ENCODE peak calls at places on chromosomes 16 and 17, in five cellular contexts. T is BJ, V is fibroblast of lung, G is cardiac muscle cell, P is RWPE1. W is an unnamed sample.

GRCh38 chr17:75654176-75654575 is 12.8 kb downstream of the RECQL5 start:
- DNase-seq in G (peak; percentile 15), P (no peak), V (no peak), T (no peak), W (no peak)

GRCh38 chr17:65115721-65116312 is 21.4 kb upstream of the RGS9 start:
- DNase-seq in P (no peak), T (no peak), V (no peak), G (no peak), W (no peak)

GRCh38 chr17:73068322-73069153 is 23.9 kb downstream of the SLC39A11 start:
- DNase-seq in P (peak; percentile 42), T (peak; percentile 40), G (peak; percentile 62), V (peak; percentile 90), W (peak; percentile 19)

GRCh38 chr16:66273644-66274334 is 92.7 kb upstream of the CDH5 start:
- DNase-seq in V (peak; percentile 61), P (no peak), T (no peak), G (peak; percentile 52), W (no peak)

GRCh38 chr17:37820313-37821024 is 75.6 kb upstream of the HNF1B start:
- DNase-seq in P (no peak), V (peak; percentile 22), T (no peak), G (no peak), W (no peak)

GRCh38 chr17:21528031-21528684 is 152.0 kb downstream of the KCNJ12 start:
- DNase-seq in G (no peak), P (no peak), T (no peak), V (no peak), W (no peak)

GRCh38 chr17:46972346-46972745 is 6.7 kb downstream of the RPRML start:
- DNase-seq in G (no peak), V (no peak), T (no peak), P (no peak), W (no peak)

GRCh38 chr16:16830973-16831372 is 452.0 kb downstream of the NPIPA7 start:
- DNase-seq in V (no peak), T (no peak), P (no peak), G (no peak), W (no peak)

GRCh38 chr17:2794116-2794803 is 2.0 kb upstream of the RAP1GAP2 start:
- DNase-seq in T (no peak), P (no peak), G (no peak), V (no peak), W (no peak)

GRCh38 chr16:50917941-50918340 is 176.1 kb downstream of the CYLD start:
- DNase-seq in T (no peak), P (no peak), V (no peak), G (no peak), W (no peak)

GRCh38 chr16:28592511-28592910 is 4.3 kb downstream of the SULT1A2 start:
- DNase-seq in V (no peak), P (no peak), G (no peak), T (no peak), W (no peak)

GRCh38 chr16:28596840-28597691 is at the start of gene SULT1A2:
- DNase-seq in P (peak; percentile 30), V (peak; percentile 18), G (peak; percentile 56), T (no peak), W (peak; percentile 59)

GRCh38 chr16:28592979-28593553 is 3.8 kb downstream of the SULT1A2 start:
- DNase-seq in T (no peak), G (no peak), V (no peak), P (no peak), W (no peak)

GRCh38 chr16:28596115-28596630 is 677 bp downstream of the SULT1A2 start:
- DNase-seq in T (no peak), G (peak; percentile 34), V (no peak), P (no peak), W (no peak)

GRCh38 chr16:28597692-28598261 is 927 bp upstream of the SULT1A2 start:
- DNase-seq in T (no peak), V (no peak), P (no peak), G (no peak), W (peak; percentile 28)
- TF ChIP-seq CTCF in T (peak; percentile 6), V (no peak), P (no peak), G (no peak), W (no peak)

GRCh38 chr16:19560078-19560477 is 4.6 kb downstream of the VPS35L start:
- DNase-seq in V (no peak), P (no peak), T (no peak), G (no peak), W (no peak)

GRCh38 chr16:19559242-19559910 is 3.9 kb downstream of the VPS35L start:
- DNase-seq in V (peak; percentile 51), G (peak; percentile 77), P (peak; percentile 38), T (no peak), W (peak; percentile 10)

GRCh38 chr16:19555186-19555937 is at the start of gene VPS35L:
- DNase-seq in V (peak; percentile 98), P (peak; percentile 91), T (peak; percentile 94), G (peak; percentile 100), W (peak; percentile 98)

DNA sequence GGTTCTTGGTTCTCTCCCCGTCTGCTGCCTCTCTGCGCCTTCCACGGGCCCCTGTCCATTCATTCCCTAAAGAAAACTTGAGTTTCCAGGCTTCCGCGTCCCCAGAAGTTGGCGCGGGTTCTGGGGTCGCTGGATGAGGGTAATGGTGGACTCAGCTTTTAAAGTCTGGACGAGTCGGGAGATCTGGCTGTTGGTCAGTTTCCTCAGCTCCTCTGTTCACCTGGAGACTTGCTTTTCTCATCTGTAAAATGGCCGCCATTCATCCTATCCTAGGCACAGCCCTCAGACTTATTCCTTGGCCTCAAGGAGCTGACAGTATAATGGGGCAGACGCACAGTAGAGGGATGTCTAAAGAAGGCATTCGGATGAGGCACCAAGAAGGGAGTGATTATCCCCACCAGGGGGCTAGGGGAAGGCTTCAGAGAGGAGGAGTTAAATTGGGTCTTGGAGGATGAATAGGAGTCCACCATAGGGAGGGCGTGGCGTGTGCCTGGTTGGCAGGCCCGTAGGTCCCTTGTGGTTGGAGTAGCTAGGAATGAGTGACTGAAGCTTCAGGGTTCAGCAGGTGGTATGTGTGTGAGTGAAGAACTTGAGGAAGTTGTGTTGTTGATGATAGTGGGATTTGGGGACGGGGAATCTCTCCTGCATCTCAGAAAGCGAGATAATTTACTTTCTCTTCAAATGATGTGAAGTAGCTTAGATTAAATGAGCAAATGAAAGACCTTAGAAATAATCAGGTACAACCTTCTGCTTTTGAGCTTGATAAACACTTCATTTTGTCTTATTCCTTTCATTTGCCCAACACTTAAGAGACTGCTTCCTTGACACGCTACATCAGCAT is 655 bp downstream of the VPS35L start:
- DNase-seq in V (peak; percentile 30), T (no peak), P (no peak), G (peak; percentile 38), W (peak; percentile 55)
- TF ChIP-seq CTCF in V (peak; percentile 7), T (peak; percentile 18), P (no peak), G (peak; percentile 19), W (peak; percentile 28)

GRCh38 chr17:49464049-49464448 is 31.0 kb upstream of the NGFR start:
- DNase-seq in T (no peak), V (no peak), G (no peak), P (no peak), W (no peak)

GRCh38 chr17:49460401-49460800 is 34.7 kb upstream of the NGFR start:
- DNase-seq in V (no peak), G (no peak), P (no peak), T (no peak), W (no peak)

GRCh38 chr17:49457564-49458535 is 37.2 kb upstream of the NGFR start:
- DNase-seq in P (no peak), G (no peak), V (no peak), T (no peak), W (no peak)

GRCh38 chr17:49459401-49459984 is 35.6 kb upstream of the NGFR start:
- DNase-seq in T (no peak), V (no peak), G (peak; percentile 29), P (no peak), W (no peak)

DNA sequence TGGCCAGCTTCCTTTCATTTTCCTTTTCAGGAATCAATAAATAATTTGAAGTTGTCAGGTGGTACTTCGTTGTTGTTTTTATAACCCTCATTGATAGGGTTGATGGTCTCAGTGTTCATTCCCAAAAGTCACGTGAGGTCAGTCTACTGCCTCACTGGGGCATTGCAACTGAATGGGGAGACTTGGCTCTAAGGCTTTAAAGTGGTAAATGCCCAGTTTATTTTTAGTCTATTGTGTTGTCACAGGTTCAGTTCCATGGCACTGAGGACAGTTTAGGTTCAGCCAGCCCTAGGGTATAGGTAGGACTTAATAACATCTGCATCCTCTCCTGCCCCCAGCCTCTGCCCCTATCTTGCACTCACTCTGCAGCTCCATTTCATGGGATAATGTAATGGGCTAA is 33.5 kb upstream of the NGFR start:
- DNase-seq in P (no peak), G (no peak), T (no peak), V (no peak), W (no peak)
- TF ChIP-seq CTCF in P (no peak), G (no peak), T (no peak), V (no peak), W (no peak)

DNA sequence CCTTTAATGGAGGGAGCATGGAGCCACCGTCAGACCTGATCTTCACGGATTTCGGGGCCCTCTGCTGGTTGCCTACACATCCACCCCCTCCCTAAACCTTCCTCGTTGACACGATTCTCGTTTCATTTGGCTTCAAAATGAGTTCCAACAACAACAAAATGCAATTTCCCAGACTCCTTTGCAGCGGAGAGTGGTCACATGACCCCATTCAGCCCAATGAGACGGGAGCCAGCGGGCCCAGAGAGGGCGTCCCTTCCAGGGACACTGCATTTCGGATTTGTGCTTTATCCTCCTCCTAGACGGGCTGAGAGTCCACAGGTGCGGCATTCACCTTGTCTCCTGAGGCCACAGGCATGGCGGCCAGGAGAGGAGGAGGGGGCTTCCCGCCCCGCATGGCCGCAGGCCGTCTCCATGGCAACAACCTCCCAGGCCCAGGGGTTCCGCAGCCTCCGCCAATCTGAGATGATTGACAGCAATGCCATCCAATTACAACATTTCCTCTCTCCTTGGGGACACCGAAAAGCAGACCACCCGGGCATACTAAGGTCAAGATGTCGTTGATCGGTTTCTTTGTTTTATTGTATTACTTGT is 259.8 kb downstream of the C16orf95 start:
- DNase-seq in P (no peak), G (no peak), V (no peak), T (no peak), W (no peak)
- TF ChIP-seq CTCF in P (no peak), G (peak; percentile 11), V (peak; percentile 35), T (peak; percentile 34), W (peak; percentile 15)